ENCODE peak calls at places on chromosomes 12 and 14, in four cellular contexts. X is HepG2, Y is H1, V is GM12892. C is an unnamed sample.

GRCh38 chr14:65206448-65207096 is 104.3 kb upstream of the MAX start:
- DNase-seq in V (no peak), X (no peak), Y (no peak), C (no peak)

GRCh38 chr12:45762185-45763110 is 32.9 kb downstream of the ARID2 start:
- DNase-seq in X (peak), Y (no peak), V (no peak), C (no peak)

GRCh38 chr12:13780453-13780852 is 200.9 kb downstream of the GRIN2B start:
- DNase-seq in X (no peak), V (no peak), Y (no peak), C (no peak)

GRCh38 chr14:62694075-62694474 is 351.2 kb downstream of the KCNH5 start:
- DNase-seq in V (no peak), Y (no peak), X (no peak), C (no peak)

GRCh38 chr12:112443916-112444315 is 25.2 kb downstream of the PTPN11 start:
- DNase-seq in X (no peak), V (no peak), Y (no peak), C (no peak)

GRCh38 chr12:53999596-54000104 is 311 bp upstream of the HOXC9 start:
- DNase-seq in V (no peak), X (peak), Y (no peak), C (no peak)

GRCh38 chr14:71472281-71472960 is 459.8 kb upstream of the RGS6 start:
- DNase-seq in Y (no peak), X (no peak), V (peak), C (peak)

GRCh38 chr12:66144796-66145754 is 14.5 kb upstream of the LLPH start:
- DNase-seq in V (no peak), Y (no peak), X (peak), C (no peak)

GRCh38 chr12:3777206-3777809 is 24.4 kb upstream of the CRACR2A start:
- DNase-seq in Y (no peak), X (peak), V (no peak), C (no peak)

GRCh38 chr12:124940393-124941169 is 26.1 kb upstream of the UBC start:
- DNase-seq in V (no peak), Y (peak), X (peak), C (no peak)

GRCh38 chr12:95633049-95633545 is 81.8 kb upstream of the USP44 start:
- DNase-seq in X (peak), V (no peak), Y (no peak), C (no peak)

GRCh38 chr12:104586325-104587048 is 129.7 kb downstream of the CHST11 start:
- DNase-seq in X (no peak), Y (no peak), V (no peak), C (no peak)

GRCh38 chr14:55412686-55413085 is 1.1 kb upstream of the ATG14 start:
- DNase-seq in X (no peak), V (no peak), Y (no peak), C (no peak)

GRCh38 chr14:22849212-22849819 is 12.9 kb downstream of the MMP14 start:
- DNase-seq in Y (no peak), X (no peak), V (no peak), C (no peak)

GRCh38 chr14:22848391-22849164 is 12.2 kb downstream of the MMP14 start:
- DNase-seq in X (no peak), Y (no peak), V (peak), C (peak)

GRCh38 chr14:22852940-22853767 is 16.8 kb downstream of the MMP14 start:
- DNase-seq in Y (no peak), X (peak), V (no peak), C (peak)

GRCh38 chr14:22852599-22852939 is 16.2 kb downstream of the MMP14 start:
- DNase-seq in X (no peak), Y (no peak), V (no peak), C (no peak)

DNA sequence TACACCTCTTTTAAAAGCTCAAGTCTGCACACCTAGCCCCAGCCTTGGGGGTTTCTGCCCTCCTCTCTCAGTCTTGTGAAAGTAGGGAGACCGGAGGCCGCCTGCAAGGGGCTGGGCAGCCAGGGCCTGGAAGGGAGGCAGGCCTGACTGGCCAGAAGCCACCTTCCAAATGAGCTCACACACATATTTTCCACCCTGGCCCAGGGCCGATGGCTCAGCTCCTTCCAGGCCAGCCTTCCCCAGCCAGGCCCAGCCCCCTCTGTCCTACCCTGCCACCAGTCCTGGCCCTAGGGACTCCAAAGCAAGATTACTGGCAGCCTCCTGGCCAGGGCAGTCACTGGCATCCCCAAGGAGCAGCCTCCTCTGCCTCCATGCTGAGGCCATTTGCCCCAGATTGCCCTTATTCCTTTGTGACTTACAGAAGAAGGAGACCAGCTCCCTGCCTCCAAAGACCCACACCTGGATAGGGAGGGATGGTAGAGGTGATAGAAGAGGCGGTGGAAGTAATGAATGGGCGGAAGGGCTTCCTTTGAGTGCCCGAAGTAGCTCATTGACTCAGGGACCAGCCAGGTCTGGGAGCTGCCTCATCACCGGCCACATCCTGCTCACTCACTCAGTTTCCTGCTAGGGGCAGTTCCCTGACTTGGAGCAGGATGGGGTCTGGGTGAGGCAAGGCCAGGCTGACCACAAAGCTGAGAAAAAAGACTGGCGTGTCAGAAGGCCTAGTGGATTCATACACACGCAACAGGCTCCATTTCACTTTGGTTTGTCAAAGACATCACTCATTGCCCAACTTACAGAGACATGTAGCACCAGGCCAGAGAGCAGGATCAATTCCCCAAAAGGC is 14.8 kb downstream of the MMP14 start:
- DNase-seq in V (no peak), Y (no peak), X (no peak), C (no peak)
- TF ChIP-seq POLR2A in V (no peak), Y (no peak), X (no peak), C (no peak)

GRCh38 chr14:105177082-105177481 is 4.0 kb downstream of the NUDT14 start:
- DNase-seq in V (no peak), X (no peak), Y (no peak), C (no peak)

GRCh38 chr14:105180598-105181528 is at the start of gene NUDT14:
- DNase-seq in X (no peak), Y (no peak), V (peak), C (peak)

GRCh38 chr14:105178069-105178867 is 2.8 kb downstream of the NUDT14 start:
- DNase-seq in V (no peak), Y (no peak), X (no peak), C (no peak)

GRCh38 chr14:105178868-105179140 is 2.3 kb downstream of the NUDT14 start:
- DNase-seq in Y (no peak), X (no peak), V (no peak), C (no peak)

GRCh38 chr14:105179191-105179590 is 1.9 kb downstream of the NUDT14 start:
- DNase-seq in Y (no peak), X (no peak), V (no peak), C (no peak)
- TF ChIP-seq TAF1 in Y (no peak), X (no peak), V (no peak), C (no peak)

DNA sequence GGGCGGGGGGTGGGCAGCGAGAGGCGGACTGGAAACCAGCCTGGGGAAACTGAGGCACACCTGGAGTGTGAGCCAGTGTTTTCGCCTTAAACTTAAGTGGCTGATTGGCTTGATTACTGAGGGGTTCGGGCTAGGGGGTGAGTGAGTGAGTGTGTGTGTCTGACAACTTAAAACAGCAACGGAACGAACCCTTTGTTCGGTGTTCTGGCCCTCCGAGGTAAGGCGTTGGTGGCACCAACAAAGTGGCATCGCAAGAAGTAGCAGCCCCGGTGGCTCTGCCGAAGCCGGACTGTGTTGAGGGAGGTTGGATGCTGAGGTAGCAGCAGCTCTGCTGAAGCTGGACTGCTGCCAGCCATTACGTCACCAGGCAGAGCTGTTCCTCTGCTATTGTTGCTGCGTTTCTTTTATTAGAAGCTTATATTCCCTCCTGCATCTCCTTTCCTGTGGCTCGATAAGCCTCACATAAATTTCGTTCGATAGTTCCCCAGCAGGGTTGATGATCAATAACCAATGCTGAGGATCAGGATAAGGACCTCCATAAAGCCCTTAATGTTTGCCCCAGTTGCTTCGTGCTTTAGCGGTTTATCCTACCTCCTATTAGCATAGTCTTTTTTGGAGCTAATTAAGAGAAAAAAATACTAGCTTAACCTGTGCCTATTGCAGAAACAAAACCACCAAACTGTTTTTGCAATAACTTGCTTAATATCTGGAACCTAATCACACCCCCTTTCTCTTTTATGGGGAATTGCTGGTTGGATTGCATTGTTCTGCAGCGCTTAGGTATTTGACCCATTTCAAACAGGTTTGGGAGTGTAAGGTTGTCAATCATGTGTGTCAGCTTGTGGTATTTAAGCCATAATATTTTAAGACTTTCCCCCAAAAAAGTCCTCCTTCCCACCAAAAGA is 1.3 kb downstream of the GPR137C start:
- DNase-seq in X (peak), V (peak), Y (no peak), C (no peak)
- TF ChIP-seq POLR2A in X (no peak), V (no peak), Y (no peak), C (no peak)

GRCh38 chr12:106771425-106771824 is 3.1 kb upstream of the RIC8B start:
- DNase-seq in V (no peak), Y (no peak), X (peak), C (no peak)

GRCh38 chr12:106773286-106773685 is 1.2 kb upstream of the RIC8B start:
- DNase-seq in Y (no peak), X (no peak), V (no peak), C (no peak)

GRCh38 chr12:106776897-106777296 is 2.4 kb downstream of the RIC8B start:
- DNase-seq in Y (no peak), X (no peak), V (no peak), C (no peak)

GRCh38 chr12:106773945-106774807 is at the start of gene RIC8B:
- DNase-seq in V (peak), X (peak), Y (peak), C (peak)

GRCh38 chr12:106774808-106775524 is 484 bp downstream of the RIC8B start:
- DNase-seq in V (peak), Y (no peak), X (no peak), C (peak)
- TF ChIP-seq TAF1 in V (no peak), Y (no peak), X (no peak), C (no peak)

GRCh38 chr14:102867826-102868580 is 54.5 kb upstream of the AMN start:
- DNase-seq in Y (no peak), X (no peak), V (no peak), C (no peak)
- TF ChIP-seq POLR2A in Y (no peak), X (no peak), V (no peak), C (no peak)

DNA sequence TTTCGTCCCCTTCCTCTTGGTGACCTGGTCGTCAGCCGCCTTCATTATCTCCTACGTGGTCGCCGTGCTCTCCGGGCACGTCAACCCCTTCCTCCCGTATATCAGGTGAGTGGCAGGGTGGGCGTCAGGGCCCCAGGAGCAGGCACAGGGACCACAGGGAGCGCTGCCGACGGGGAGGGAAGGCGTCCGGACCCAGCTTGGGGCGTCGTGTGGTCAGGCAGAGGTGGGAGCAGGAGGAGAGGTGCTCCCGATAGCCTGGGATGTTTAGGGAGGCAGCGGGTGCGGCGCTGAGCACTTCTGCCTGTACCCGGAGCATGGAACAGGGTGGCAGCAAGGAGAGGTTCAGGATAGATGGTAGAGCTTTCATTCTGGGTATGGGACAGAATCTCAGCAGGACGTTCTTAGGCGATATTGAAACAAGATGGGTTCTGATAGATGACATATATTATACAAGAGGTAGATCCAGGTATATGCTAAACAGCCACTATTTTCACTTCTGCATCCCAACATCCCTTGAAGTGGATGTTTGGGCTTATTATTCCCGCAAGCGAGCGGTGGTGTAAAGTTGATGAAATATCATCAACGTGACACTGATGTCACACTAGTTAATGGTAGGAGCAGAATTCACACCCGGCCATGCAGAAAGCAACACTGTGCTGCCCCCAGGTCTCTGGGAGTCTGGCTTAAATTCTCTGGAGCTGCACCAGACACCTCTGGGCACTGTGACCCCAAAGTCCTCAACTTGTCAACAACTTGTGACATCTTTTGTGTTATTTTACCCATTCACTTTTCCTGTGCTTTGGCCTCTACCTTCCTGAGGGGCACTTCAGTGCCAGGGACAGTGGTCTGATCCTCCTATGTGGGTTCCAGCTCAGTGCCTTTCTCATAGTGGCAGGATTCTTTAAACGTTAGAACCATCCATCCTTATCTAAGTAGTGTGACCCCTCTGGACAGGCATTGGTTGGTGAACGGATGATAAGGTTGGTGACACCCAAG is 734 bp downstream of the DRAM1 start:
- DNase-seq in V (peak), X (peak), Y (no peak), C (no peak)
- TF ChIP-seq TAF1 in V (peak), X (no peak), Y (no peak), C (no peak)

C was measured in GM12891.